ENCODE peak calls at places on chromosomes 7 and 10, in eight cellular contexts. C, E, Q, L, I, T, S and H are unnamed samples.

GRCh38 chr7:30403477-30403876 is 75.1 kb downstream of the NOD1 start:
- DNase-seq in I (no peak), E (no peak), L (no peak), T (no peak), S (no peak), Q (no peak), C (no peak), H (no peak)

GRCh38 chr10:74282151-74282852 is 131.3 kb downstream of the ADK start:
- DNase-seq in E (no peak), C (no peak), Q (no peak), I (no peak), S (peak; percentile 54), T (no peak), L (no peak), H (peak; percentile 28)

GRCh38 chr10:50540069-50540825 is 83.5 kb downstream of the SGMS1 start:
- DNase-seq in Q (no peak), C (no peak), S (no peak), L (no peak), T (no peak), E (no peak), I (no peak), H (no peak)

GRCh38 chr10:93300518-93300917 is 181.6 kb downstream of the MYOF start:
- DNase-seq in Q (no peak), S (no peak), C (no peak), L (no peak), I (no peak), T (no peak), E (no peak), H (no peak)

GRCh38 chr10:51327432-51327831 is 253.1 kb downstream of the PRKG1 start:
- DNase-seq in T (no peak), I (no peak), S (no peak), L (no peak), Q (no peak), E (no peak), C (no peak), H (no peak)

GRCh38 chr10:129778571-129778970 is 185.5 kb downstream of the EBF3 start:
- DNase-seq in Q (peak; percentile 2), E (no peak), L (no peak), T (no peak), I (no peak), S (no peak), C (no peak), H (no peak)

GRCh38 chr10:120490288-120490687 is 33.3 kb downstream of the PLPP4 start:
- DNase-seq in I (no peak), Q (no peak), L (no peak), T (no peak), C (no peak), S (no peak), E (no peak), H (no peak)

GRCh38 chr7:108603922-108604684 is 34.4 kb downstream of the DNAJB9 start:
- DNase-seq in C (no peak), Q (no peak), S (no peak), L (no peak), I (no peak), E (no peak), T (no peak), H (peak; percentile 69)